ENCODE peak calls at places on chromosomes 4 and X, in five cellular contexts. D is tibial nerve, T is lower leg skin, H is heart left ventricle, C is breast epithelium. N is an unnamed sample.
A peak's percentile ranks its signal among the peaks of the same experiment; 100 is the strongest.

GRCh38 chrX:124005220-124005619 is 43.7 kb downstream of the STAG2 start:
- DNase-seq in H (no peak), D (no peak), C (no peak), T (no peak), N (no peak)

GRCh38 chrX:9662148-9662547 is 103.5 kb downstream of the GPR143 start:
- DNase-seq in H (no peak), D (no peak), T (no peak), C (no peak), N (no peak)

GRCh38 chr4:41050840-41051775 is 163.2 kb downstream of the APBB2 start:
- DNase-seq in D (no peak), T (no peak), C (no peak), H (peak; percentile 48), N (no peak)

GRCh38 chrX:114162068-114162735 is 421.7 kb upstream of the HTR2C start:
- DNase-seq in T (no peak), D (no peak), H (no peak), C (no peak), N (no peak)

GRCh38 chr4:83062748-83063147 is 27.8 kb downstream of the COPS4 start:
- DNase-seq in D (no peak), T (no peak), C (no peak), H (no peak), N (no peak)

GRCh38 chr4:149238097-149238496 is 577.5 kb downstream of the IQCM start:
- DNase-seq in H (no peak), T (no peak), D (no peak), C (no peak), N (no peak)

GRCh38 chrX:1485033-1485432 is 32.3 kb upstream of the ASMTL start:
- DNase-seq in C (no peak), T (peak; percentile 32), D (no peak), H (no peak), N (no peak)

GRCh38 chrX:150688911-150689451 is 4.2 kb upstream of the MTMR1 start:
- DNase-seq in C (no peak), H (no peak), T (no peak), D (no peak), N (no peak)

GRCh38 chr4:42464550-42465124 is 67.3 kb downstream of the SHISA3 start:
- DNase-seq in T (no peak), D (no peak), H (no peak), C (no peak), N (no peak)

GRCh38 chr4:34293459-34293858 is 1950.9 kb downstream of the ARAP2 start:
- DNase-seq in C (no peak), H (no peak), T (no peak), D (no peak), N (no peak)

GRCh38 chrX:114903618-114904017 is 113.8 kb downstream of the IL13RA2 start:
- DNase-seq in C (no peak), D (no peak), T (no peak), H (no peak), N (no peak)

GRCh38 chrX:105299286-105299685 is 78.8 kb upstream of the TEX13A start:
- DNase-seq in C (no peak), D (no peak), H (no peak), T (no peak), N (no peak)

GRCh38 chr4:103892616-103893015 is 172.8 kb upstream of the TACR3 start:
- DNase-seq in C (no peak), D (no peak), H (no peak), T (no peak), N (no peak)

GRCh38 chrX:48800574-48801280 is 1.1 kb upstream of the HDAC6 start:
- DNase-seq in D (no peak), T (peak; percentile 69), C (no peak), H (no peak), N (no peak)

GRCh38 chrX:48802813-48803261 is 970 bp downstream of the HDAC6 start:
- DNase-seq in T (no peak), C (no peak), H (no peak), D (no peak), N (no peak)

GRCh38 chrX:48801281-48802088 is at the start of gene HDAC6:
- DNase-seq in D (peak; percentile 85), H (peak; percentile 97), T (peak; percentile 98), C (peak; percentile 95), N (peak; percentile 95)

GRCh38 chrX:48806088-48806487 is 4.2 kb downstream of the HDAC6 start:
- DNase-seq in D (no peak), T (no peak), H (no peak), C (no peak), N (no peak)

DNA sequence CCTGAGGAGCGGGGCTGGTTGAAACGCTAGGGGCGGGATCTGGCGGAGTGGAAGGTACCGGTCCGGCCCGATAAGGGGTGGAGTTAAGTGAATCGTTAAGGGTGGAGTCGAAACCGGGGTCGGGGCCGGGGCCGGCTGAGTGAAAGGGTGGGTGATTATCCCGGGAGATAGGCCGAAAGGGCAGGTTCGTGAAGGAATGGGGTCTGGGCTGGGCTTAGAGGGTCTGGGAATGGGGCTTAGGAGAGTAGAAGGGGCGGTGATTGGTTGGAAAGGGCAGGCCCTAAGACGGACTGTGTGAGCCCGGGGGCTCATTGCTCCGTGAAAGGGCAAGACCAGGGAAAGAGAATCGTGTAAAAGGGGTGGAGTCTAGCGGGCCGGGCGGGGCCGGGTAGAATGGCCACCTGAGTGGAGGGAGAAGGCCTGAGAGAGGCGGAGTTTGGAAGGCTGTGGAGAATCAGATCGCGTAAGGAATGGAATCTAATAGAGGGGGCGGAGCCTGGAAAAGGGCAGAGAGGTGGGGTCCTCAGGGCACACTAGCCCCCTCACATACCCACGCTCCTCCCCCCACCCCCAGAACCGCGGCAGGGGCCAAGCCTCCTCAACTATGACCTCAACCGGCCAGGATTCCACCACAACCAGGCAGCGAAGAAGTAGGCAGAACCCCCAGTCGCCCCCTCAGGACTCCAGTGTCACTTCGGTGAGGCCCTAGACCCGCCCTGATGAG is 384 bp downstream of the HDAC6 start:
- DNase-seq in T (peak; percentile 96), C (peak; percentile 82), D (peak; percentile 76), H (peak; percentile 86), N (peak; percentile 79)
- TF ChIP-seq POLR2A in T (no peak), C (peak; percentile 65), D (peak; percentile 68), H (no peak), N (peak; percentile 67)

GRCh38 chrX:16845686-16846085 is 24.5 kb downstream of the RBBP7 start:
- DNase-seq in D (no peak), C (no peak), H (no peak), T (no peak), N (no peak)

GRCh38 chrX:16839224-16839851 is 30.8 kb downstream of the RBBP7 start:
- DNase-seq in D (no peak), H (no peak), T (no peak), C (no peak), N (no peak)

GRCh38 chrX:16839852-16840460 is 30.2 kb downstream of the RBBP7 start:
- DNase-seq in D (no peak), T (no peak), H (no peak), C (no peak), N (no peak)

GRCh38 chrX:16842684-16843083 is 27.5 kb downstream of the RBBP7 start:
- DNase-seq in C (no peak), D (no peak), T (no peak), H (no peak), N (no peak)

DNA sequence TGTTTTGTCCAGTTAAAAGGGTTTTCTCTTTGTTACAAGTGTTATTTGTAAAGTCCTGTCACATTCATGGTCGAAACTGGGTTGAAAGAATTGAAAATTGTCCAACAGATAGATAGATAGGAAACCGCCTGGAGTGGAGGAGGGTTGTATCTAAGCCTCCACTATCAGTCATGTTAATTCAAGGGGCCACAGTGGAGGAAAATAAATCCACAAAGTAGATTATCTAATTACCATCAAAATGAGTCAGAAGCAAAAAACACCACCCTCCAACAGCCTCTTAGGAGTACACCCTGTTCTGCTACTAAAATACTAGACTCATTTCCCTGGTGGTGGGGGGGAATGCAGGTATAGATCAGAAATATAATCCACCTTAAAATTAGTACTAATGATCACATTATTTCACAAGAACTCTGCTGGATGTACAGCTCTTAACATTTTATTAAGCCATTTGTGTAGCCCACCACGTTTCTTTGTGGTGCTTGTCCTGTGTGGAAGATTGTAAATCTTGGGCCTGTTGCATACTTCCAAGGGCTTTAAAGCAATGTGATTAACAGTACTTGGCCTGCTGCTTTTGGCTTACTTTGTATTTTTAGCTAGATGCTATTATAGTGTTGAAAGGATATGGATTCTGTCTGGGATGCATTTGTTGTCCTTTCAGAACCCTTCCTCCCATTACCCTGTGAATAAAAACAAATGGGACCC is 26.8 kb downstream of the RBBP7 start:
- DNase-seq in C (no peak), H (no peak), D (no peak), T (no peak), N (no peak)
- TF ChIP-seq POLR2A in C (no peak), H (no peak), D (no peak), T (no peak), N (no peak)

GRCh38 chr4:74447636-74448233 is 2.8 kb downstream of the AREG start:
- DNase-seq in H (no peak), D (no peak), T (no peak), C (no peak), N (no peak)

GRCh38 chr4:74446896-74447295 is 2.0 kb downstream of the AREG start:
- DNase-seq in T (no peak), D (no peak), H (no peak), C (no peak), N (no peak)

GRCh38 chr4:74444891-74445642 is at the start of gene AREG:
- DNase-seq in D (peak; percentile 55), T (peak; percentile 96), C (peak; percentile 72), H (peak; percentile 83), N (peak; percentile 41)

GRCh38 chr4:74449571-74450297 is 4.8 kb downstream of the AREG start:
- DNase-seq in T (no peak), C (no peak), H (no peak), D (no peak), N (no peak)

DNA sequence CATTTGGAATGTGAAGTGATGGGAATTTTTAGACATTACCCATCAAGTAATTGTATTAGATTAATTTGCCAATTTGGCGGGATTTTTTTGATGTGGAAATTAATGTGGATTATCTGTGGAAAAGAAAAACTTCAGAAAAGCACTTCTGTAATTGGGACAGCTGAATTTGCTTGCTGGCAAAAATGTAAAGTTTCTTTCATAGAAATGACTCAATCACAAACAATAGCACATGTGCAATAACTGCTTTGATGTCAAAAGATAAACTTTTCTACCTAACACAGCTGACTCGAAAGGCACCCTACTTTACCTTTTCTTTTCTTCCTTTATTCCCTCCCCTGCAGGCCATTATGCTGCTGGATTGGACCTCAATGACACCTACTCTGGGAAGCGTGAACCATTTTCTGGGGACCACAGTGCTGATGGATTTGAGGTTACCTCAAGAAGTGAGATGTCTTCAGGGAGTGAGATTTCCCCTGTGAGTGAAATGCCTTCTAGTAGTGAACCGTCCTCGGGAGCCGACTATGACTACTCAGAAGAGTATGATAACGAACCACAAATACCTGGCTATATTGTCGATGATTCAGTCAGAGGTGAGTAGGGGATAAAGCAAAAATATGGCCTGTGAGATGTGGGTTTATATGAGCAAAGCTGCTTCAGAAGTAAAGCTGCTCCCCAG is 1.4 kb downstream of the AREG start:
- DNase-seq in H (no peak), C (no peak), T (no peak), D (no peak), N (no peak)
- TF ChIP-seq POLR2A in H (no peak), C (no peak), T (no peak), D (no peak), N (no peak)

GRCh38 chr4:118825799-118826198 is 10.1 kb downstream of the SEC24D start:
- DNase-seq in T (no peak), C (no peak), D (no peak), H (no peak), N (no peak)

GRCh38 chr4:118817178-118817930 is 18.6 kb downstream of the SEC24D start:
- DNase-seq in H (no peak), C (no peak), D (no peak), T (no peak), N (no peak)

GRCh38 chr4:118823471-118823870 is 12.5 kb downstream of the SEC24D start:
- DNase-seq in D (no peak), T (no peak), H (no peak), C (peak; percentile 54), N (no peak)

GRCh38 chr4:118824141-118824540 is 11.8 kb downstream of the SEC24D start:
- DNase-seq in H (no peak), C (no peak), D (no peak), T (no peak), N (no peak)

GRCh38 chr4:118821590-118822293 is 14.2 kb downstream of the SEC24D start:
- DNase-seq in T (no peak), C (no peak), H (no peak), D (no peak), N (no peak)
- TF ChIP-seq POLR2A in T (no peak), C (no peak), H (no peak), D (no peak), N (no peak)